ENCODE peak calls at places on chromosomes 6 and 20, in six cellular contexts. One of them, this sample, is unnamed.

GRCh38 chr20:1674361-1674760 is 16.8 kb upstream of the SIRPG start:
- DNase-seq in cardiac fibroblast: no peak
- DNase-seq in GM23248: no peak
- DNase-seq in PC-3: no peak
- DNase-seq in psoas muscle: no peak
- DNase-seq in SK-N-MC: no peak
- DNase-seq in this sample: no peak

GRCh38 chr6:39090036-39090435 is 24.9 kb downstream of the SAYSD1 start:
- DNase-seq in cardiac fibroblast: no peak
- DNase-seq in GM23248: no peak
- DNase-seq in PC-3: no peak
- DNase-seq in psoas muscle: no peak
- DNase-seq in SK-N-MC: no peak
- DNase-seq in this sample: no peak

GRCh38 chr20:58331961-58332551 is 22.5 kb downstream of the RAB22A start:
- DNase-seq in cardiac fibroblast: no peak
- DNase-seq in GM23248: no peak
- DNase-seq in PC-3: no peak
- DNase-seq in psoas muscle: no peak
- DNase-seq in SK-N-MC: no peak
- DNase-seq in this sample: no peak

GRCh38 chr20:45508068-45508886 is 7.1 kb downstream of the SPINT3 start:
- DNase-seq in cardiac fibroblast: no peak
- DNase-seq in GM23248: no peak
- DNase-seq in PC-3: peak
- DNase-seq in psoas muscle: no peak
- DNase-seq in SK-N-MC: no peak
- DNase-seq in this sample: no peak

GRCh38 chr6:103675807-103676406 is 1183.8 kb downstream of the HACE1 start:
- DNase-seq in cardiac fibroblast: no peak
- DNase-seq in GM23248: no peak
- DNase-seq in PC-3: no peak
- DNase-seq in psoas muscle: no peak
- DNase-seq in SK-N-MC: no peak
- DNase-seq in this sample: no peak

GRCh38 chr6:45036101-45036500 is 292.0 kb upstream of the RUNX2 start:
- DNase-seq in cardiac fibroblast: no peak
- DNase-seq in GM23248: no peak
- DNase-seq in PC-3: no peak
- DNase-seq in psoas muscle: no peak
- DNase-seq in SK-N-MC: no peak
- DNase-seq in this sample: no peak

GRCh38 chr6:31708224-31708623 is 1.6 kb downstream of the LY6G6F start:
- DNase-seq in cardiac fibroblast: no peak
- DNase-seq in GM23248: no peak
- DNase-seq in PC-3: no peak
- DNase-seq in psoas muscle: no peak
- DNase-seq in SK-N-MC: no peak
- DNase-seq in this sample: no peak

GRCh38 chr6:149855040-149855654 is 9.0 kb downstream of the LRP11 start:
- DNase-seq in cardiac fibroblast: peak
- DNase-seq in GM23248: peak
- DNase-seq in PC-3: peak
- DNase-seq in psoas muscle: no peak
- DNase-seq in SK-N-MC: no peak
- DNase-seq in this sample: no peak

GRCh38 chr6:57310817-57311157 is 6.6 kb upstream of the PRIM2 start:
- DNase-seq in cardiac fibroblast: no peak
- DNase-seq in GM23248: no peak
- DNase-seq in PC-3: no peak
- DNase-seq in psoas muscle: no peak
- DNase-seq in SK-N-MC: no peak
- DNase-seq in this sample: no peak

GRCh38 chr20:17612287-17612974 is 42.6 kb downstream of the DSTN start:
- DNase-seq in cardiac fibroblast: peak
- DNase-seq in GM23248: peak
- DNase-seq in PC-3: no peak
- DNase-seq in psoas muscle: peak
- DNase-seq in SK-N-MC: no peak
- DNase-seq in this sample: peak

GRCh38 chr6:43627008-43627825 is 1.8 kb downstream of the GTPBP2 start:
- DNase-seq in cardiac fibroblast: peak
- DNase-seq in GM23248: peak
- DNase-seq in PC-3: peak
- DNase-seq in psoas muscle: peak
- DNase-seq in SK-N-MC: no peak
- DNase-seq in this sample: peak

GRCh38 chr20:53736122-53736756 is 142.6 kb upstream of the ZNF217 start:
- DNase-seq in cardiac fibroblast: peak
- DNase-seq in GM23248: peak
- DNase-seq in PC-3: peak
- DNase-seq in psoas muscle: no peak
- DNase-seq in SK-N-MC: no peak
- DNase-seq in this sample: no peak

GRCh38 chr6:2857580-2858337 is 16.1 kb upstream of the SERPINB1 start:
- DNase-seq in cardiac fibroblast: peak
- DNase-seq in GM23248: no peak
- DNase-seq in PC-3: peak
- DNase-seq in psoas muscle: no peak
- DNase-seq in SK-N-MC: peak
- DNase-seq in this sample: peak

GRCh38 chr6:119138906-119139541 is 60.6 kb upstream of the FAM184A start:
- DNase-seq in cardiac fibroblast: peak
- DNase-seq in GM23248: no peak
- DNase-seq in PC-3: no peak
- DNase-seq in psoas muscle: no peak
- DNase-seq in SK-N-MC: no peak
- DNase-seq in this sample: no peak

GRCh38 chr6:100166991-100167390 is 173.0 kb upstream of the MCHR2 start:
- DNase-seq in cardiac fibroblast: no peak
- DNase-seq in GM23248: no peak
- DNase-seq in PC-3: no peak
- DNase-seq in psoas muscle: no peak
- DNase-seq in SK-N-MC: no peak
- DNase-seq in this sample: no peak

GRCh38 chr6:123168892-123169851 is 173.1 kb downstream of the CLVS2 start:
- DNase-seq in cardiac fibroblast: no peak
- DNase-seq in GM23248: no peak
- DNase-seq in PC-3: no peak
- DNase-seq in psoas muscle: peak
- DNase-seq in SK-N-MC: no peak
- DNase-seq in this sample: no peak

GRCh38 chr6:24933868-24934401 is 1.8 kb downstream of the RIPOR2 start:
- DNase-seq in cardiac fibroblast: no peak
- DNase-seq in GM23248: peak
- DNase-seq in PC-3: peak
- DNase-seq in psoas muscle: no peak
- DNase-seq in SK-N-MC: no peak
- DNase-seq in this sample: no peak

GRCh38 chr6:55473722-55474121 is 105.3 kb downstream of the HMGCLL1 start:
- DNase-seq in cardiac fibroblast: no peak
- DNase-seq in GM23248: no peak
- DNase-seq in PC-3: no peak
- DNase-seq in psoas muscle: no peak
- DNase-seq in SK-N-MC: no peak
- DNase-seq in this sample: no peak

GRCh38 chr6:42727084-42727601 is 4.7 kb upstream of the PRPH2 start:
- DNase-seq in cardiac fibroblast: peak
- DNase-seq in GM23248: peak
- DNase-seq in PC-3: no peak
- DNase-seq in psoas muscle: peak
- DNase-seq in SK-N-MC: no peak
- DNase-seq in this sample: peak

GRCh38 chr20:49391404-49392245 is 90.8 kb downstream of the KCNB1 start:
- DNase-seq in cardiac fibroblast: no peak
- DNase-seq in GM23248: no peak
- DNase-seq in PC-3: no peak
- DNase-seq in psoas muscle: peak
- DNase-seq in SK-N-MC: no peak
- DNase-seq in this sample: no peak

GRCh38 chr6:5672581-5673011 is 334.1 kb downstream of the NRN1 start:
- DNase-seq in cardiac fibroblast: peak
- DNase-seq in GM23248: peak
- DNase-seq in PC-3: peak
- DNase-seq in psoas muscle: peak
- DNase-seq in SK-N-MC: no peak
- DNase-seq in this sample: no peak

GRCh38 chr6:165571068-165571682 is 91.9 kb downstream of the PDE10A start:
- DNase-seq in cardiac fibroblast: peak
- DNase-seq in GM23248: no peak
- DNase-seq in PC-3: no peak
- DNase-seq in psoas muscle: no peak
- DNase-seq in SK-N-MC: no peak
- DNase-seq in this sample: no peak

GRCh38 chr6:134041093-134041492 is 11.3 kb downstream of the SLC2A12 start:
- DNase-seq in cardiac fibroblast: peak
- DNase-seq in GM23248: peak
- DNase-seq in PC-3: peak
- DNase-seq in psoas muscle: no peak
- DNase-seq in SK-N-MC: no peak
- DNase-seq in this sample: no peak

GRCh38 chr6:13811627-13812358 is 2.6 kb downstream of the MCUR1 start:
- DNase-seq in cardiac fibroblast: no peak
- DNase-seq in GM23248: no peak
- DNase-seq in PC-3: no peak
- DNase-seq in psoas muscle: no peak
- DNase-seq in SK-N-MC: no peak
- DNase-seq in this sample: no peak

GRCh38 chr6:13813011-13813410 is 1.3 kb downstream of the MCUR1 start:
- DNase-seq in cardiac fibroblast: no peak
- DNase-seq in GM23248: peak
- DNase-seq in PC-3: peak
- DNase-seq in psoas muscle: no peak
- DNase-seq in SK-N-MC: no peak
- DNase-seq in this sample: no peak

GRCh38 chr6:13810688-13811446 is 3.5 kb downstream of the MCUR1 start:
- DNase-seq in cardiac fibroblast: peak
- DNase-seq in GM23248: peak
- DNase-seq in PC-3: no peak
- DNase-seq in psoas muscle: no peak
- DNase-seq in SK-N-MC: no peak
- DNase-seq in this sample: no peak

GRCh38 chr6:13813621-13814175 is 659 bp downstream of the MCUR1 start:
- DNase-seq in cardiac fibroblast: peak
- DNase-seq in GM23248: peak
- DNase-seq in PC-3: peak
- DNase-seq in psoas muscle: peak
- DNase-seq in SK-N-MC: no peak
- DNase-seq in this sample: peak

GRCh38 chr6:13812359-13812642 is 2.1 kb downstream of the MCUR1 start:
- DNase-seq in cardiac fibroblast: no peak
- DNase-seq in GM23248: no peak
- DNase-seq in PC-3: no peak
- DNase-seq in psoas muscle: no peak
- DNase-seq in SK-N-MC: no peak
- DNase-seq in this sample: no peak
- H3K4me3 ChIP-seq in cardiac fibroblast: no peak
- H3K4me3 ChIP-seq in GM23248: no peak
- H3K4me3 ChIP-seq in PC-3: peak
- H3K4me3 ChIP-seq in psoas muscle: peak
- H3K4me3 ChIP-seq in SK-N-MC: peak
- H3K4me3 ChIP-seq in this sample: no peak

GRCh38 chr6:33428891-33429744 is 9.3 kb downstream of the SYNGAP1 start:
- DNase-seq in cardiac fibroblast: no peak
- DNase-seq in GM23248: no peak
- DNase-seq in PC-3: no peak
- DNase-seq in psoas muscle: no peak
- DNase-seq in SK-N-MC: no peak
- DNase-seq in this sample: no peak
- H3K4me3 ChIP-seq in cardiac fibroblast: no peak
- H3K4me3 ChIP-seq in GM23248: peak
- H3K4me3 ChIP-seq in PC-3: no peak
- H3K4me3 ChIP-seq in psoas muscle: peak
- H3K4me3 ChIP-seq in SK-N-MC: peak
- H3K4me3 ChIP-seq in this sample: no peak

GRCh38 chr6:34674268-34674639 is 22.3 kb downstream of the ILRUN start:
- DNase-seq in cardiac fibroblast: no peak
- DNase-seq in GM23248: no peak
- DNase-seq in PC-3: no peak
- DNase-seq in psoas muscle: no peak
- DNase-seq in SK-N-MC: no peak
- DNase-seq in this sample: no peak

GRCh38 chr6:34672657-34673043 is 23.9 kb downstream of the ILRUN start:
- DNase-seq in cardiac fibroblast: no peak
- DNase-seq in GM23248: no peak
- DNase-seq in PC-3: no peak
- DNase-seq in psoas muscle: no peak
- DNase-seq in SK-N-MC: no peak
- DNase-seq in this sample: no peak

GRCh38 chr6:34671362-34671761 is 25.2 kb downstream of the ILRUN start:
- DNase-seq in cardiac fibroblast: peak
- DNase-seq in GM23248: peak
- DNase-seq in PC-3: no peak
- DNase-seq in psoas muscle: no peak
- DNase-seq in SK-N-MC: peak
- DNase-seq in this sample: no peak

GRCh38 chr6:34673079-34673478 is 23.5 kb downstream of the ILRUN start:
- DNase-seq in cardiac fibroblast: no peak
- DNase-seq in GM23248: no peak
- DNase-seq in PC-3: no peak
- DNase-seq in psoas muscle: no peak
- DNase-seq in SK-N-MC: no peak
- DNase-seq in this sample: no peak

DNA sequence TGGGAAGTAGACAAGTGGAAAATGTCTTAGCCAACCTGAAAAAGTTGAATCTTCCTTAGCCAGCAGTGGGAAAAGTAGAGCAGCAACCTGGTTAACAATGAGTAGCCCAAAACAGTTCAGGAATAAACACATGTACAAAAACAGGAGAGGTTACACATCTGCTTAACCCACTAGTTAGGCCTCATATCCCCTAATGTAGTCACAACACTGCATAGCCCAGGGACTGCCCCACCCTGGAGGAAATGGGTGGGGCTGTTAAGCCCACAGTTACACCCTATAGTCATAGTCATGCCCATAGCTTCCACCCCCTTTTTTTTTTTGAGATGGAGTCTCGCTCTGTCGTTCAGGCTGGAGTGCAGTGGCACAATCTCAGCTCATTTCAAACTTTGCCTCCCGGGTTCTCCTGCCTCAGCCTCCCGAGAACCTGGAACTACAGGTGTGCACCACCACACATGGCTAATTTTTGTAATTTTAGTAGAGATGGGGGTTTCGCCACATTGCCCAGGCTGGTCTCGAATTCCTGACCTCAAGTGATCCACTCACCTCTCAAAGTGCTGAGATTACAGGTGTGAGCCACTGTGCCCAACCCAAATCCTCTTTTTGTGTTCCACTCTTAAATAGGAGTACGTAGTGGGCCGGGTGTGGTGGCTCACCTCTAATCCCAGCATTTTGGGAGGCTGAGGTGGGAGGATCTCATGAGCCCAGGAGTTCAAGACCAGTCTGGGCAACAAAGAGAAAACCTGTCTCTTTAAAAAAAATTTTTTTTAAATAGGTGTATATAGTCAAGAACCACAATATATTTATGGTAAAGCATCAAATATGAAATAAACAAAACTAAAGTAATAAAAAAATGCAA is 24.5 kb downstream of the ILRUN start:
- DNase-seq in cardiac fibroblast: peak
- DNase-seq in GM23248: peak
- DNase-seq in PC-3: peak
- DNase-seq in psoas muscle: no peak
- DNase-seq in SK-N-MC: no peak
- DNase-seq in this sample: peak
- H3K4me3 ChIP-seq in cardiac fibroblast: no peak
- H3K4me3 ChIP-seq in GM23248: peak
- H3K4me3 ChIP-seq in PC-3: no peak
- H3K4me3 ChIP-seq in psoas muscle: no peak
- H3K4me3 ChIP-seq in SK-N-MC: peak
- H3K4me3 ChIP-seq in this sample: no peak

GRCh38 chr6:16494781-16495180 is 256.4 kb downstream of the GMPR start:
- DNase-seq in cardiac fibroblast: no peak
- DNase-seq in GM23248: no peak
- DNase-seq in PC-3: peak
- DNase-seq in psoas muscle: no peak
- DNase-seq in SK-N-MC: no peak
- DNase-seq in this sample: no peak
- H3K4me3 ChIP-seq in cardiac fibroblast: no peak
- H3K4me3 ChIP-seq in GM23248: no peak
- H3K4me3 ChIP-seq in PC-3: no peak
- H3K4me3 ChIP-seq in psoas muscle: no peak
- H3K4me3 ChIP-seq in SK-N-MC: no peak
- H3K4me3 ChIP-seq in this sample: no peak